ENCODE peak calls at places on chromosomes 13 and 19, in seven cellular contexts. Y is coronary artery; K is thoracic aorta; D is effector memory CD4-positive, alpha-beta T cell; J is foreskin keratinocyte; Q is Panc1; I is neuronal stem cell. L is an unnamed sample.

GRCh38 chr13:85332595-85332994 is 466.6 kb downstream of the SLITRK6 start:
- DNase-seq in Y (no peak), K (no peak), D (no peak), J (no peak), Q (no peak), I (no peak), L (no peak)

GRCh38 chr13:37870895-37871550 is 1.5 kb upstream of the TRPC4 start:
- DNase-seq in Y (no peak), K (no peak), D (no peak), J (peak), Q (no peak), I (no peak), L (no peak)

GRCh38 chr13:45296259-45296658 is 44.7 kb downstream of the TPT1 start:
- DNase-seq in Y (no peak), K (no peak), D (no peak), J (no peak), Q (no peak), I (no peak), L (no peak)

GRCh38 chr19:18655173-18655844 is 18.5 kb downstream of the KLHL26 start:
- DNase-seq in Y (peak), K (no peak), D (no peak), J (no peak), Q (no peak), I (no peak), L (no peak)

GRCh38 chr19:51607920-51608562 is 22.2 kb downstream of the SIGLEC5 start:
- DNase-seq in Y (no peak), K (no peak), D (peak), J (peak), Q (no peak), I (peak), L (peak)

GRCh38 chr19:58330458-58330857 is 3.7 kb downstream of the ZSCAN22 start:
- DNase-seq in Y (no peak), K (no peak), D (no peak), J (no peak), Q (peak), I (no peak), L (no peak)

GRCh38 chr19:8697671-8698432 is 743 bp downstream of the ACTL9 start:
- DNase-seq in Y (no peak), K (no peak), D (no peak), J (no peak), Q (no peak), I (no peak), L (no peak)

GRCh38 chr19:10292789-10293636 is 3.3 kb downstream of the ICAM5 start:
- DNase-seq in Y (no peak), K (no peak), D (no peak), J (no peak), Q (no peak), I (no peak), L (no peak)

GRCh38 chr19:39557791-39558622 is 18.0 kb upstream of the EID2 start:
- DNase-seq in Y (no peak), K (no peak), D (no peak), J (no peak), Q (peak), I (no peak), L (no peak)

GRCh38 chr19:51799311-51799997 is 4.5 kb downstream of the FPR3 start:
- DNase-seq in Y (peak), K (peak), D (no peak), J (peak), Q (no peak), I (no peak), L (peak)

GRCh38 chr19:56132316-56132822 is 8.7 kb upstream of the ZNF444 start:
- DNase-seq in Y (no peak), K (no peak), D (no peak), J (no peak), Q (no peak), I (no peak), L (no peak)
- H3K27ac ChIP-seq in Y (peak), K (peak), D (no peak), J (no peak), Q (peak), I (peak), L (no peak)

DNA sequence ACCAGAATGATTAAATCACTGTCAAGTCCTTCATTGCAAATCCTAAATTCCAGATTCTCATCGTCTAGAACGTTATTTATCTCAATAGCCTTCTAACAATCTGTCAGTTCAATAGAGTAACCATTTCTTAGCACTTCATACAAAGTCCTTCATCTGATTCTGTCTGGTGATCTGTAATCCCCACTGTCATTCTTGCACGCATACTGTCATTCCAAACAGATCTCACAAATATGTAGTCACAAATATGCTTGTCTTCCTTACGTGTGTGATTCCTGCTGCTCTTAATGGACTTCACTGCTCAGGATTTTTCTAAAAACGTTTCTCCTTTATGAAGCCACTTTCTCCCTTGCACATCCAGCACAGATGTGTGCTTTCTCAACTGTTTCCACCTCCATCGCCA is 1197.4 kb downstream of the EFNB2 start:
- DNase-seq in Y (no peak), K (no peak), D (no peak), J (no peak), Q (no peak), I (no peak), L (no peak)
- H3K27ac ChIP-seq in Y (no peak), K (no peak), D (no peak), J (no peak), Q (no peak), I (no peak), L (no peak)

DNA sequence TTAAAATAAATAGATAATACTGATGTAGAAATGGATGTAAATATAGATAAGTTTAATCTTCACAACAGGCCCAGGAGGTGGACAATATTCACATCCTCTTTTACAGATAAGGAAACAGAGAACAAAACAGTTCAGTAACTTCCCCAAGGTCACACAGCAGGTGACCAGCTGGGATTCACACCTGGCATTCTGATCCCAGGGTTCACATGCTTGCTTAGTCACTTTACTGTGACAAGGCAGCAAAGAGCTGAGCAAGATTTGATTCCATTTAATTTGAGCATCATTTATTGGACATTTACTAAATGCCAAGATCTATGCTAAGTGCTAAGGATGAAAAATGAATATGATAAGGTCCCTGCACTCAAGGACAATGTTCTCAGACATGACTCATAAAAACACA is 94.0 kb upstream of the STARD13 start:
- DNase-seq in Y (no peak), K (no peak), D (no peak), J (no peak), Q (no peak), I (no peak), L (peak)
- H3K27ac ChIP-seq in Y (no peak), K (no peak), D (no peak), J (no peak), Q (no peak), I (no peak), L (peak)

DNA sequence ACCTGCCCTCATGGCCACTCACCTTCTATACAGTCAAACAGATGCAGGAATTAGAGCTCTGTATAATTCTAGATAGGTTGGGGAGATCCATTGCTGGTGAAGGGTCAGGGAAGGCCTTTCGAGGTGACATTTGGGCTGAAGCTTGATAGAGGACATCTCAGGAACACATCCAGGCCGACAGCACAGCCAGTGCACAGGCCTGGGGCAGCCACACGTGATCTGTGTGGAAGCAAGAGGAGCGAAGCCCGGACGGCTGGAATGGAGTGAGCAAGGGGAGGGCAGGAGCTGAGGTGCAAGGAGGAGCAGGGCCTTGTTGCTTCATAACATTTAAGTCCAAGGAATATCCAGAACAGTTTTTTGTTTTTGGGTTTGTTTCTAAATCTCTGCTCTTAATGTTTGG is 4.5 kb upstream of the OVOL3 start:
- DNase-seq in Y (no peak), K (no peak), D (no peak), J (no peak), Q (no peak), I (no peak), L (no peak)
- H3K27ac ChIP-seq in Y (no peak), K (no peak), D (no peak), J (no peak), Q (no peak), I (no peak), L (no peak)

DNA sequence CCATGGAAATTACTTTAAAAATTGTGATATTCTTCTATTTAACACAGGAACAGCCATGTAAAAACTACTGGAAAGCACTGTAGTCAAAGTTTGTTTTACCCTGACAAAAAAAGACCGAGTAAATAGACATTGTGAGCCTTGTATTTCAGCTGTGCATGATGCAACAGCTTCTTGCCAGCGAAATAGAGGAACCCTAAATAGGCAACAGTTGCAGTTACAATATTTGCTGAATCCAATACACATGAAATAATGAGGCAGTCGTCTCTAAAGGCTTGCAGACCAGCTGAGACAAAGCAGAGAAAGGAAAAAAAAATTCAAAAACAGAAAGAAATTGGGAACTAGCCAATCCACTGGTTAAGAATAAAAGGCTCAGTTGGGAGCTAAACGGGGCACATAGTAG is 1001.1 kb downstream of the OLFM4 start:
- DNase-seq in Y (no peak), K (no peak), D (no peak), J (no peak), Q (no peak), I (no peak), L (no peak)
- H3K27ac ChIP-seq in Y (no peak), K (no peak), D (no peak), J (no peak), Q (no peak), I (no peak), L (no peak)

DNA sequence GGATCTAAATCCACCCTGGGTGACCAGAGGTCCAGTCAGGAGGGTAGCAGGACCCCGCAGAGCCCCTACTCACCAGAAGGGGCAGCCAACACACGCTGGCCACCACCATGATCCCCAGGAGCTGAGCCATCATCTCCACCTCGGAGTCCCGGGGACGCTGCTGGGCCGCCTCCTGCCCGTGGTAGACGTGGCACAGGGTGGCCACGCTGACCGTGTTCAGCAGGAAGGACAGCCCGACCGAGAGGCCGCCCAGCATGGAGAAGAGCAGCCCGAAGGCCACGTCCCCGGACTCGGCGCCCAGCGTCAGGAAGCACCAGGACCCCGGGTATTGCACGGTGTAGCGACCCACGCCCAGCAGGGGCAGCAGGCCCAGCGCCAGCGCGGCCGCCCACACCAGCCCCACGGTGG is 6.9 kb downstream of the TBXA2R start:
- DNase-seq in Y (no peak), K (no peak), D (no peak), J (no peak), Q (no peak), I (no peak), L (no peak)
- H3K27ac ChIP-seq in Y (peak), K (peak), D (no peak), J (no peak), Q (no peak), I (no peak), L (no peak)

GRCh38 chr13:30745917-30746686 is 10.8 kb downstream of the ALOX5AP start:
- DNase-seq in Y (no peak), K (no peak), D (no peak), J (no peak), Q (no peak), I (no peak), L (no peak)
- H3K27ac ChIP-seq in Y (no peak), K (no peak), D (no peak), J (no peak), Q (peak), I (no peak), L (peak)

GRCh38 chr13:113584205-113584869 is at the start of gene TFDP1:
- DNase-seq in Y (peak), K (no peak), D (peak), J (peak), Q (no peak), I (peak), L (peak)

GRCh38 chr13:113588394-113589111 is 4.0 kb downstream of the TFDP1 start:
- DNase-seq in Y (peak), K (no peak), D (no peak), J (no peak), Q (no peak), I (no peak), L (no peak)

GRCh38 chr13:113585828-113586355 is 1.3 kb downstream of the TFDP1 start:
- DNase-seq in Y (no peak), K (no peak), D (no peak), J (no peak), Q (no peak), I (no peak), L (peak)

GRCh38 chr13:113584870-113585671 is 518 bp downstream of the TFDP1 start:
- DNase-seq in Y (peak), K (no peak), D (no peak), J (no peak), Q (no peak), I (no peak), L (no peak)

DNA sequence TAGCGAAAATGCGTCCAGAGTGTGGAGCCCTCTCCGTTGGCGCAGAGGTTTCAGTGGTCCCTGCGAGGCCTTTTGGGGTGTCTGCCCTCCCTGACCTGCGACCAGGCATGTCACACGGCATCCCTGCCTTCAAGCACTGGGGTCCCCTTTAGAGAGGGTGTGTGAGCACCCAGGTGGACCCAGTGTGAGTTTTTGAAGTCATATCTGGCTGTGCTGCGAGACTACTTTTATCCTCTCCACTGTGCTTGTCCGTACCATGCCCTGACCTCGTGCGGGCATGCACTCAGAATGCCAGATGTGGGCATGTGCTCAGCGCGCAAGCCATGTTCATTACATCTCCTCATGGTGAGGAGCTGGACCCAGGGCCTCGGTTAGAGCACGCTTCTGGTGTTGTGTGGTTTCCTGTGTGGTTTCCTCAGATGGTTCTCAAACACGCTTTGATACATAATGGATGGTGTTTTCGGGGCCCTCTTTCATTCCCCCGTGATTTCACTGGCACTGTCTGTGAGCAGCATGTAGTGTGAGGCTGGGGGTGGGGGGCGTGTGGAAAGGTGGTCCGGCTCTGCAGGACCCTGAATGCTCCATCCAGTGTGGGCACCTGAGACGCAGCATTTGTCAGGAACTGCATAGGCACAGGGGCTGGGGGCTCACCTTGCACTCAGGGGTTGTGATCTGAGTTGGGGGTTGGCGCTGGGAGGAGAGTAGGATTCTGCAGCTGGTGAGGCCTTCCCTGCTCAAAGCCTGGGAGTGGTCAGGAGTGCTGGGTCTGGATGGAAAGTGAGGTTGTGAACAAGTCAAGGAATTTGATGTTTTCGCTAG is 2.3 kb downstream of the TFDP1 start:
- DNase-seq in Y (peak), K (no peak), D (no peak), J (no peak), Q (no peak), I (no peak), L (peak)
- H3K27ac ChIP-seq in Y (no peak), K (no peak), D (no peak), J (no peak), Q (no peak), I (no peak), L (no peak)

GRCh38 chr13:33634526-33635111 is 183.3 kb upstream of the RFC3 start:
- DNase-seq in Y (no peak), K (no peak), D (no peak), J (peak), Q (no peak), I (no peak), L (no peak)
- H3K27ac ChIP-seq in Y (no peak), K (no peak), D (no peak), J (peak), Q (no peak), I (no peak), L (no peak)

GRCh38 chr19:52923782-52924593 is 760 bp upstream of the ZNF888 start:
- DNase-seq in Y (no peak), K (peak), D (no peak), J (no peak), Q (no peak), I (no peak), L (peak)
- H3K27ac ChIP-seq in Y (peak), K (peak), D (no peak), J (no peak), Q (peak), I (no peak), L (peak)